ENCODE peak calls at places on chromosomes 3 and 15, in eight cellular contexts. C is cardiac septum; N is NCI-H2171 treated with DMSO at 0.1 percent for 48 hours; B is NCI-H1436; Z is stimulated activated CD4-positive, alpha-beta T cell treated with anti-CD3 and anti-CD28 coated beads, Interleukin-1b, Interleukin-23, amount 100 ng/mL, for 24 hours; G is A673; X is ovary; P is stimulated activated CD8-positive, alpha-beta memory T cell treated with anti-CD3 and anti-CD28 coated beads, Interleukin-7, amount 100 ng/mL, for 1 hour. L is an unnamed sample.

GRCh38 chr3:62601238-62601856 is 228.0 kb upstream of the FEZF2 start:
- DNase-seq in C (no peak), N (peak; percentile 73), B (no peak), Z (no peak), G (peak; percentile 20), X (no peak), P (no peak), L (peak; percentile 37)

GRCh38 chr3:129560931-129561594 is 18.1 kb downstream of the H1-8 start:
- DNase-seq in C (peak; percentile 83), N (peak; percentile 6), B (no peak), Z (no peak), G (no peak), X (peak; percentile 91), P (no peak), L (no peak)

GRCh38 chr15:100715571-100716455 is 113.4 kb downstream of the ASB7 start:
- DNase-seq in C (no peak), N (no peak), B (no peak), Z (no peak), G (no peak), X (no peak), P (no peak), L (no peak)

GRCh38 chr15:80982839-80983238 is 6.8 kb downstream of the MESD start:
- DNase-seq in C (no peak), N (no peak), B (no peak), Z (no peak), G (no peak), X (no peak), P (no peak), L (no peak)

GRCh38 chr15:70266412-70267089 is 168.8 kb upstream of the TLE3 start:
- DNase-seq in C (peak; percentile 91), N (no peak), B (no peak), Z (no peak), G (no peak), X (peak; percentile 86), P (no peak), L (peak; percentile 87)

GRCh38 chr3:188646592-188646991 is 492.6 kb downstream of the LPP start:
- DNase-seq in C (no peak), N (no peak), B (peak; percentile 7), Z (no peak), G (peak; percentile 40), X (no peak), P (no peak), L (no peak)

GRCh38 chr3:136277634-136278033 is 27.5 kb downstream of the PCCB start:
- DNase-seq in C (no peak), N (peak; percentile 91), B (no peak), Z (no peak), G (no peak), X (no peak), P (no peak), L (peak; percentile 63)

GRCh38 chr3:101070260-101071121 is 77.3 kb upstream of the ABI3BP start:
- DNase-seq in C (no peak), N (peak; percentile 39), B (peak; percentile 48), Z (peak; percentile 28), G (peak; percentile 45), X (no peak), P (peak; percentile 8), L (no peak)

GRCh38 chr3:73500321-73500720 is 124.4 kb downstream of the PDZRN3 start:
- DNase-seq in C (no peak), N (no peak), B (no peak), Z (no peak), G (no peak), X (no peak), P (no peak), L (no peak)

GRCh38 chr3:70108072-70108471 is 108.5 kb downstream of the SAMMSON start:
- DNase-seq in C (no peak), N (no peak), B (no peak), Z (no peak), G (peak; percentile 10), X (no peak), P (no peak), L (no peak)

GRCh38 chr15:41948499-41948898 is 23.9 kb downstream of the EHD4 start:
- DNase-seq in C (no peak), N (no peak), B (no peak), Z (no peak), G (no peak), X (no peak), P (no peak), L (no peak)

GRCh38 chr15:88647362-88648105 is 8.7 kb downstream of the ISG20 start:
- DNase-seq in C (no peak), N (peak; percentile 27), B (no peak), Z (no peak), G (no peak), X (no peak), P (no peak), L (peak; percentile 75)

GRCh38 chr15:88476635-88477038 is 9.1 kb downstream of the MRPS11 start:
- DNase-seq in C (no peak), N (peak; percentile 91), B (peak; percentile 35), Z (no peak), G (peak; percentile 49), X (peak; percentile 41), P (no peak), L (no peak)

GRCh38 chr3:156803949-156804741 is 22.0 kb upstream of the LEKR1 start:
- DNase-seq in C (no peak), N (no peak), B (no peak), Z (no peak), G (no peak), X (no peak), P (no peak), L (no peak)

GRCh38 chr3:31962801-31963205 is 18.3 kb downstream of the OSBPL10 start:
- DNase-seq in C (no peak), N (no peak), B (no peak), Z (no peak), G (no peak), X (no peak), P (no peak), L (peak; percentile 48)